ENCODE peak calls at places on chromosomes 5 and 9, in four cellular contexts. One of them, this sample, is unnamed.

GRCh38 chr5:74801941-74802340 is 34.9 kb downstream of the NSA2 start:
- DNase-seq in NT2/D1: no peak
- DNase-seq in HCT116: no peak
- DNase-seq in H1: no peak
- DNase-seq in this sample: no peak

GRCh38 chr5:57871496-57871895 is 388.9 kb upstream of the ACTBL2 start:
- DNase-seq in H1: no peak
- DNase-seq in HCT116: no peak
- DNase-seq in NT2/D1: no peak
- DNase-seq in this sample: no peak

GRCh38 chr9:21991039-21991959 is 2.9 kb downstream of the CDKN2A start:
- DNase-seq in HCT116: no peak
- DNase-seq in NT2/D1: no peak
- DNase-seq in H1: no peak
- DNase-seq in this sample: no peak

GRCh38 chr5:1199649-1200494 is 1.5 kb upstream of the SLC6A19 start:
- DNase-seq in NT2/D1: no peak
- DNase-seq in H1: no peak
- DNase-seq in HCT116: no peak
- DNase-seq in this sample: no peak

GRCh38 chr5:166671818-166672217 is 1619.6 kb upstream of the WWC1 start:
- DNase-seq in HCT116: no peak
- DNase-seq in NT2/D1: peak
- DNase-seq in H1: no peak
- DNase-seq in this sample: no peak

GRCh38 chr5:180176191-180176590 is 32.8 kb downstream of the RASGEF1C start:
- DNase-seq in HCT116: no peak
- DNase-seq in NT2/D1: no peak
- DNase-seq in H1: no peak
- DNase-seq in this sample: no peak

GRCh38 chr9:120733190-120733589 is 18.9 kb upstream of the MEGF9 start:
- DNase-seq in NT2/D1: no peak
- DNase-seq in H1: no peak
- DNase-seq in HCT116: no peak
- DNase-seq in this sample: no peak

GRCh38 chr9:27771803-27772545 is 198.7 kb upstream of the C9orf72 start:
- DNase-seq in HCT116: no peak
- DNase-seq in H1: no peak
- DNase-seq in NT2/D1: peak
- DNase-seq in this sample: no peak

GRCh38 chr9:22148876-22149637 is 140.0 kb upstream of the CDKN2B start:
- DNase-seq in NT2/D1: no peak
- DNase-seq in H1: no peak
- DNase-seq in HCT116: no peak
- DNase-seq in this sample: no peak

GRCh38 chr5:14171621-14172020 is 28.5 kb downstream of the TRIO start:
- DNase-seq in H1: no peak
- DNase-seq in NT2/D1: no peak
- DNase-seq in HCT116: no peak
- DNase-seq in this sample: no peak

GRCh38 chr5:131379723-131380122 is 115.9 kb downstream of the CDC42SE2 start:
- DNase-seq in H1: no peak
- DNase-seq in HCT116: no peak
- DNase-seq in NT2/D1: no peak
- DNase-seq in this sample: peak

GRCh38 chr9:23707249-23707648 is 118.8 kb downstream of the ELAVL2 start:
- DNase-seq in NT2/D1: no peak
- DNase-seq in HCT116: no peak
- DNase-seq in H1: no peak
- DNase-seq in this sample: no peak

GRCh38 chr5:135833961-135834638 is 363 bp upstream of the SLC25A48 start:
- DNase-seq in H1: peak
- DNase-seq in NT2/D1: no peak
- DNase-seq in HCT116: no peak
- DNase-seq in this sample: no peak

GRCh38 chr9:77177894-77178794 is 810 bp downstream of the VPS13A start:
- DNase-seq in HCT116: no peak
- DNase-seq in NT2/D1: peak
- DNase-seq in H1: peak
- DNase-seq in this sample: no peak

GRCh38 chr9:4126996-4127395 is 172.9 kb downstream of the GLIS3 start:
- DNase-seq in HCT116: no peak
- DNase-seq in NT2/D1: no peak
- DNase-seq in H1: no peak
- DNase-seq in this sample: no peak

GRCh38 chr5:72557147-72557501 is 49.9 kb upstream of the ZNF366 start:
- DNase-seq in H1: no peak
- DNase-seq in HCT116: no peak
- DNase-seq in NT2/D1: no peak
- DNase-seq in this sample: no peak

GRCh38 chr5:113682497-113683136 is 169.1 kb downstream of the YTHDC2 start:
- DNase-seq in H1: no peak
- DNase-seq in HCT116: peak
- DNase-seq in NT2/D1: no peak
- DNase-seq in this sample: no peak

GRCh38 chr5:35856186-35857003 is at the start of gene IL7R:
- DNase-seq in H1: no peak
- DNase-seq in NT2/D1: no peak
- DNase-seq in HCT116: no peak
- DNase-seq in this sample: no peak

GRCh38 chr9:109974143-109974917 is 194.3 kb downstream of the PALM2AKAP2 start:
- DNase-seq in HCT116: no peak
- DNase-seq in H1: no peak
- DNase-seq in NT2/D1: no peak
- DNase-seq in this sample: peak

GRCh38 chr9:134067904-134068741 is at the start of gene BRD3:
- DNase-seq in HCT116: peak
- DNase-seq in NT2/D1: peak
- DNase-seq in H1: peak
- DNase-seq in this sample: peak

GRCh38 chr5:157266286-157267007 is 524 bp downstream of the CYFIP2 start:
- DNase-seq in HCT116: no peak
- DNase-seq in H1: peak
- DNase-seq in NT2/D1: no peak
- DNase-seq in this sample: no peak

GRCh38 chr9:113978954-113979712 is 99.0 kb downstream of the AMBP start:
- DNase-seq in H1: no peak
- DNase-seq in HCT116: no peak
- DNase-seq in NT2/D1: no peak
- DNase-seq in this sample: no peak

DNA sequence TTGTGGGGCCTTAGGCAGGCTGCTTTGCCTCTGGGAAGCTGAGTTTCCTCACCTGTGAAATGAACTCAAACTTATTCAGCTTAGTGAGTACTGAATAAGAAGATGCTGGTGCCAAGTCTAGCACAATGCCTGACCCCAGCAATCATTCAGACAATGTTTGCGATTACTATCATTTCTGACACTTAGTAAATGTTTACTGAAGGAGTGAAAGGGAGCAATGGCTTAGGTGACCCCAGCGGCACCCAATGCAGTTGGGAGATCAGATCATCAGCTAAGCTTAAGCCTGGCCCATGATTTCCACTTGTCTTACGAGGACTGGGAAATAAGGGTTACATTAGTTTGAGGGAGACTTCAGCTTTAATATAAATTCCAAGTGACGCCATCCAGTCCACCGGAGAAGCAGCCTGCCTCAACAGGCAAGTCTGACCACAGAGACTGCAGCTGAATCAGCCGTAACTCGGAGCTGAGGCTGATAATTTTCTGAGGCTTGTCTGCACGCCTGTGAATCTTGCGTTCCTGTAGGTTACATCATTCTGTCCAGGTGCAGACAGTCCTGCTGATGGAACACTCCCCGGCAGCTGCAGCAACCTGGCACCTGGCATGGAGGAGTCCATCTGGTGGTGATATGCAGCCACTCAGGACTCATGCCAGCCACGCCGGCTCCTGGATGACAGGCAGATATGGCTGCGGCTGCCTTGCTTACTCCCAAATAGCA is 34.8 kb upstream of the FGF1 start:
- DNase-seq in H1: no peak
- DNase-seq in NT2/D1: no peak
- DNase-seq in HCT116: no peak
- DNase-seq in this sample: no peak
- TF ChIP-seq YY1 in H1: no peak
- TF ChIP-seq YY1 in NT2/D1: no peak
- TF ChIP-seq YY1 in HCT116: no peak
- TF ChIP-seq YY1 in this sample: no peak

GRCh38 chr9:20929276-20929675 is 102.2 kb downstream of the HACD4 start:
- DNase-seq in HCT116: no peak
- DNase-seq in H1: no peak
- DNase-seq in NT2/D1: no peak
- DNase-seq in this sample: no peak
- TF ChIP-seq YY1 in HCT116: no peak
- TF ChIP-seq YY1 in H1: no peak
- TF ChIP-seq YY1 in NT2/D1: no peak
- TF ChIP-seq YY1 in this sample: no peak

DNA sequence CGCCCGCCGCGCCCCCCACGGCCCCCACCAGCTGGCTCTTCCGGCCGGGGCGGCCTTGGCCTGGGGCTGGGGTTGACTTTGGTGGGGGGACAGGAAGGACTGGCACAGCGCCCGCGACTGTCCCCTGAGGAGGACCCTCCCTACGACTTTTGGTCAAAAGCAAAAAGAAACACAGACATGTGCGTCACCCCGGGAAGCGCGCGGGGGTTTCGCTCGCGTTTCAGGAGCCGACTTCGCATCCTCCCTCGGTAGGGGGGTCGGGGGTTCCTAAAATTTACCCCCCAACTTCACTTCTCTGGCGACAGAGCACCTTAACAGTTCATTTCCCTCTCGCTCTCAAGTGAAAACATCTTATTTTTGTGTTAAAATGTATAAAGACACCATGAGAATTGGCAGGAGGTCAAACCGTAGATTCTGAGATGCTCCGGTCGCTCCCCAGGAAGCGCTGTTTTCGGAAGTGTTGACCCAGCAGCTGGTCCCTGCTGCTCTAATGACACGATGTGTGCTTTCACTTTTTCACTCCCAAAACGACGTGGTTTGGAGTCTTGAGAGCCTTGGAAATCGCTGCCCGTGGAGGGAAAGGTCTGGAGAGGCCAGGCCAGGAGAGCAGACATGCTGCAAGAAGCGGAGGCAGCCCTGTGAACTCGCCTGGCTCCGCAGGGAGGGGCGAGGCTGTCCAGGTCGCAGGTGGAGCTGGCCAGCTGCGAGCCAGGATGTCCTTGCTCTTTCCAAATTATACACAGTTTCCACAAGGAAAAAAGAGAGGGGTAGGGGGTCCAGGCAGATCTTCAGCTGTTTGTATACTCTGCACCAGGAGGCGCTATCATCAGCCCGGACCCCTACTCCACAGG is 248.2 kb upstream of the ANKRD55 start:
- DNase-seq in NT2/D1: no peak
- DNase-seq in H1: peak
- DNase-seq in HCT116: no peak
- DNase-seq in this sample: peak
- TF ChIP-seq YY1 in NT2/D1: no peak
- TF ChIP-seq YY1 in H1: no peak
- TF ChIP-seq YY1 in HCT116: no peak
- TF ChIP-seq YY1 in this sample: no peak

DNA sequence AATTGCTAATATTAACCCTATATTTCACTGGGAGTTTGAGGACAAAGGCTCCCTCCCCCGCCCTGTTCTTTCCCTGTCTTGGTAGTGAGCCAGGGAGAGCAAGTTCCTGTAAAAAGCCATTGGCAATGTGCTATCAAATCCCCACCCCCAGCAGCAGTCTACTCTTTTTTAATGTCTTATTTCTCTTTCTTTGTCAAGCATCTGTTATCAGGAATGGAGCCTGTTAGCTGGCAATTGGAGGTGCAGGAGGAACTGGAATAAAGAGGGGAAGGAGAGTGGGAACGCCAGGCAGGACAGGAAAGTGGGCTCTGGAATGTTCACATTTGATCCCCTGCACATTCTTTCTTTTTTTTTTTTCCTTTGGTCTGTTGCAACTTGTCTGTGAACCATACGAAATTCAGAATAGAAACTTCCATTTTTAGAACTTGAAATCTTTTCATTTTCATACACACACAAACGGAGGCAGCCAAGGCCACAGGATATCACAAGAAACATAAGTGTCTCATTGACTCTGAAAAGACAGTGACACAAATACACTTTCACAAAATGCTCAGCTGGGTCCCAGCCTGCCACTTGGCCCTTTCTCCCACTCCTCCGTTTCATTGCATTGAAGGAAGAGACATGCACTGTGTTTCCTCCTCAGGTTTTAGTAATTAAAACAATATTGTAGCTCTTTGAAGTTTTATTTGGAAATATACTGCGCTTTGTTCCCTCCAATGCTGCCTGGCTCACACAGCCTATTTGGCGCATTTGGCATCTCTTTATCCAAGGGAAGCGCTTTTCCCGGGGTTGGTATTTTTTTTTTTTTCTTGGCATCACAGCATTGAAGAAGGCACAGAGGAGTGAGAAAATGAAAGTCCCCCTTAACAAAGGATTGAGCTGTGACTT is 665.0 kb upstream of the ZNF608 start:
- DNase-seq in H1: no peak
- DNase-seq in HCT116: no peak
- DNase-seq in NT2/D1: no peak
- DNase-seq in this sample: peak
- TF ChIP-seq YY1 in H1: no peak
- TF ChIP-seq YY1 in HCT116: no peak
- TF ChIP-seq YY1 in NT2/D1: no peak
- TF ChIP-seq YY1 in this sample: no peak

This sample was measured in GM12878.